ENCODE peak calls at places on chromosome 3, in six cellular contexts. E is fibroblast of lung, S is tibial artery, L is mammary epithelial cell, B is adipocyte, V is heart left ventricle. T is an unnamed sample.

GRCh38 chr3:20511863-20512262 is 325.9 kb upstream of the SGO1 start:
- DNase-seq in E (peak; percentile 75), S (no peak), L (peak; percentile 47), B (peak; percentile 78), V (no peak), T (no peak)

GRCh38 chr3:120098710-120099109 is 4.5 kb upstream of the GSK3B start:
- DNase-seq in E (no peak), S (no peak), L (peak; percentile 49), B (no peak), V (no peak), T (no peak)

GRCh38 chr3:181920409-181920808 is 208.7 kb downstream of the SOX2 start:
- DNase-seq in E (no peak), S (no peak), L (no peak), B (no peak), V (no peak), T (no peak)

GRCh38 chr3:45182915-45183881 is 37.0 kb upstream of the CDCP1 start:
- DNase-seq in E (peak; percentile 61), S (peak; percentile 24), L (peak; percentile 95), B (peak; percentile 81), V (no peak), T (no peak)

GRCh38 chr3:156181509-156181908 is 61.1 kb downstream of the KCNAB1 start:
- DNase-seq in E (peak; percentile 9), S (no peak), L (peak; percentile 90), B (no peak), V (no peak), T (no peak)

GRCh38 chr3:159919873-159920272 is 68.8 kb upstream of the IL12A start:
- DNase-seq in E (peak; percentile 27), S (no peak), L (peak; percentile 29), B (peak; percentile 43), V (no peak), T (no peak)

GRCh38 chr3:171462224-171462623 is 2.0 kb upstream of the TNIK start:
- DNase-seq in E (no peak), S (no peak), L (no peak), B (no peak), V (no peak), T (no peak)

GRCh38 chr3:171286580-171287249 is 173.5 kb downstream of the TNIK start:
- DNase-seq in E (peak; percentile 78), S (no peak), L (peak; percentile 87), B (peak; percentile 50), V (no peak), T (no peak)

GRCh38 chr3:10982782-10983181 is 9.8 kb upstream of the SLC6A1 start:
- DNase-seq in E (no peak), S (no peak), L (peak; percentile 77), B (no peak), V (no peak), T (no peak)

GRCh38 chr3:123347691-123348264 is 101.1 kb downstream of the ADCY5 start:
- DNase-seq in E (no peak), S (peak; percentile 41), L (no peak), B (no peak), V (no peak), T (no peak)

GRCh38 chr3:21542656-21543379 is 208.2 kb downstream of the ZNF385D start:
- DNase-seq in E (no peak), S (no peak), L (no peak), B (no peak), V (no peak), T (no peak)

GRCh38 chr3:102124301-102125158 is 275.2 kb downstream of the NFKBIZ start:
- DNase-seq in E (peak; percentile 75), S (no peak), L (peak; percentile 94), B (peak; percentile 54), V (no peak), T (no peak)

GRCh38 chr3:24149032-24149431 is 203.9 kb downstream of the NR1D2 start:
- DNase-seq in E (no peak), S (no peak), L (no peak), B (no peak), V (no peak), T (no peak)

GRCh38 chr3:159763466-159764210 is 225.0 kb upstream of the IL12A start:
- DNase-seq in E (peak; percentile 79), S (peak; percentile 91), L (peak; percentile 93), B (peak; percentile 86), V (peak; percentile 89), T (no peak)

GRCh38 chr3:122233109-122233952 is 49.9 kb downstream of the CASR start:
- DNase-seq in E (no peak), S (no peak), L (no peak), B (no peak), V (no peak), T (no peak)

GRCh38 chr3:76679510-76679909 is 360.4 kb upstream of the ROBO2 start:
- DNase-seq in E (peak; percentile 13), S (no peak), L (no peak), B (peak; percentile 34), V (no peak), T (no peak)

GRCh38 chr3:16151109-16151508 is 23.4 kb upstream of the GALNT15 start:
- DNase-seq in E (peak; percentile 89), S (peak; percentile 91), L (peak; percentile 18), B (peak; percentile 67), V (peak; percentile 78), T (no peak)

GRCh38 chr3:90091557-90091956 is 984.1 kb downstream of the EPHA3 start:
- DNase-seq in E (peak; percentile 87), S (no peak), L (peak; percentile 14), B (peak; percentile 81), V (no peak), T (no peak)

GRCh38 chr3:27114684-27115083 is 254.5 kb downstream of the NEK10 start:
- DNase-seq in E (no peak), S (no peak), L (peak; percentile 46), B (no peak), V (no peak), T (no peak)

GRCh38 chr3:197880361-197881339 is 69.3 kb upstream of the RPL35A start:
- DNase-seq in E (no peak), S (no peak), L (no peak), B (no peak), V (no peak), T (no peak)

GRCh38 chr3:18351069-18351628 is 74.0 kb downstream of the SATB1 start:
- DNase-seq in E (no peak), S (no peak), L (no peak), B (no peak), V (peak; percentile 44), T (no peak)

GRCh38 chr3:159787191-159787590 is 201.4 kb upstream of the IL12A start:
- DNase-seq in E (peak; percentile 90), S (no peak), L (peak; percentile 94), B (peak; percentile 81), V (no peak), T (no peak)

GRCh38 chr3:71456155-71456554 is 127.4 kb downstream of the FOXP1 start:
- DNase-seq in E (peak; percentile 32), S (no peak), L (no peak), B (peak; percentile 42), V (no peak), T (no peak)
- H3K4me3 ChIP-seq in E (peak overlapping the region; percentile 21), S (no peak overlapping the region), L (no peak overlapping the region), B (no peak overlapping the region), V (no peak overlapping the region), T (peak overlapping the region; percentile 39)

GRCh38 chr3:13282528-13282985 is 137.6 kb downstream of the NUP210 start:
- DNase-seq in E (no peak), S (peak; percentile 34), L (no peak), B (no peak), V (no peak), T (no peak)

GRCh38 chr3:13285007-13285567 is 135.0 kb downstream of the NUP210 start:
- DNase-seq in E (no peak), S (peak; percentile 48), L (no peak), B (no peak), V (peak; percentile 14), T (no peak)

GRCh38 chr3:13281657-13282527 is 138.2 kb downstream of the NUP210 start:
- DNase-seq in E (no peak), S (peak; percentile 64), L (no peak), B (no peak), V (peak; percentile 77), T (no peak)

GRCh38 chr3:13283877-13284264 is 136.3 kb downstream of the NUP210 start:
- DNase-seq in E (no peak), S (no peak), L (no peak), B (no peak), V (no peak), T (no peak)

DNA sequence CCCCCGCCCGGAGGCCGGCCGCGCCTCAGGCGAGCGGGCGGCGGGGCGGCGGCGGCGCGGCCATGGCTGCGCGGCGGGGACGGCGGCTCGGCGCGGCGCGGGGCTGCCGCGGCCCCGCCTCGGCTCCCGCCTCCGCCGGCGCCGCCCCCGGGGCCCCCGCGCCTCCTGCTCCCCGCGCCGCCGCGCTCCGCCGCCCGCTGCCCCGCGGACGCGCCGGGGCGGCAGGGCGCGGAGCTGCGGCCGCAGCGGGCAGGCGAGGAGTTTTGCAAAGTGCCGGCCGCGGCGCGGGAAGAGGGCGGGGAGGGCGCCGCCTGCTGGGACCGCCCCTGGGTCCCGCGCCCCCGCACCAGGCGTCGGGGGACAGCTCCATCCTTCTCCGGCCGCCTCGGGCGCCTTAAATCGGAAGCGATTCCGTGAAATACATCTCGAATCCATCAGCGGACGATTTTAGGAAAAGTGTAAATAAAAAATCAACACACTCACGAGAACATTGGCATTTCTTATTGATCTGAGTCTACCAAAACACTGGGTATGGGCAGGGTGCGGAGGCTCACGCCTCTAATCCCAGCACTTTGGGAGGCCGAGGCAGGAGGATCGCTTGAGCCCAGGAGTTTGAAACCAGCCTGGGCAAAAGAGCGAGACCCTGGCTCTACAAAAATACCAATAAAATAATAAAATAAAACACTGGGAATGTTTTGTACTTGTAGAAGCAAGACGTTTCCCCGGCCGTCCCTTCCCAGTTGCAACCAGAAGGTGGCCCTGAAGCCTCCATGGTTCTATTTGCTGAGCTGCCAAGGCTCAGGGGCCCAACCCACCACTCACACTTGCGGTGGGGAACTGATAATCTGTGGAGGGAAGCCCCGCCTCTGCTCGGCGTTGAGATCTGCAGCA is 136.9 kb downstream of the NUP210 start:
- DNase-seq in E (no peak), S (peak; percentile 33), L (peak; percentile 5), B (peak; percentile 20), V (no peak), T (no peak)
- H3K27me3 ChIP-seq in E (peaks cover 26% of the 10 kb centered on the region), S (no peaks in the 10 kb centered on the region), L (peaks cover 14% of the 10 kb centered on the region), B (peaks cover 55% of the 10 kb centered on the region), V (peaks cover 27% of the 10 kb centered on the region), T (peaks cover 35% of the 10 kb centered on the region)

DNA sequence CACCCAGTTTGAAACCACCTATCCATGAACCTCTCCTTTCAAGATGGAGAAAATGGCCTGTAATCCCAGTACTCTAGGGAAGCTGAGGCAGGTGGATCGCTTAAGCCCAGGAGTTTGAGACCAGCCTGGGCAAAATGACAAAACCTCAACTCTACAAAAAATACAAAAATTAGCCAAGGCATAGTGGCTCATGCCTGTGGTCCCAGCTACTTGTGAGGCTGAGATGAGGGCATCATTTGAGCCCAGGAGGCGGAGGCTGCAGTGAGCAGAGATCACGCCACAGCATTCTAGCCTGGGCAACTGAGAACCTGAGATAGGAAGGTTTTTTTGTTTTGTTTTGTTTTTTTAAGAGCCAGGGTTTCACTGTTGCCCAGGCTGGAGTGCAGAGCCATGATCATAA is 5.4 kb downstream of the TKT start:
- DNase-seq in E (no peak), S (no peak), L (no peak), B (no peak), V (no peak), T (no peak)
- H3K4me3 ChIP-seq in E (no peak overlapping the region), S (no peak overlapping the region), L (no peak overlapping the region), B (no peak overlapping the region), V (no peak overlapping the region), T (no peak overlapping the region)

DNA sequence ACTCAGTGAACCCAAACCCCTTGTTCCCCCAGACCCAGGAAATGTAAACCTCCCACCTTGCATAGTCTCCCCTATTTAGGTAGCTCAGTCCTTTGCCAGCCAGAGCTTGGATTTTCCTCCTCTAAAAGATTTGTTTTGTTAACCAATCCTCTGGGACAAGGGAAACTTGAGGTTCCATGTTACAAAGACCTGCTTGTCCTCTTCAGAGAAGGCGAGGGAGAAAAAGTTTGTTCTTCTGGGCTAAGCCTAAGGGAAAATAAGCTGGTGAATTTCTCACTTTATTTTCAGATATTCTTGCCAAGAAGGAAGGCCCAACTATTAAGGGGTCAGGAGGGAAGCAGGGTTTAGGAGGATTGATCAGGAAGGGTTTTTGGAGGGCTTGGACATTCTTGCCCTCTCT is 136.1 kb upstream of the PROK2 start:
- DNase-seq in E (no peak), S (no peak), L (no peak), B (no peak), V (no peak), T (no peak)
- H3K27me3 ChIP-seq in E (no peaks in the 10 kb centered on the region), S (no peaks in the 10 kb centered on the region), L (no peaks in the 10 kb centered on the region), B (peaks cover 51% of the 10 kb centered on the region), V (no peaks in the 10 kb centered on the region), T (no peaks in the 10 kb centered on the region)